ENCODE peak calls at places on chromosomes 12 and 14, in four cellular contexts. R, Q, W and C are unnamed samples.

GRCh38 chr14:31125231-31125630 is 82.4 kb downstream of the HECTD1 start:
- DNase-seq in R (no peak), Q (no peak), W (no peak), C (no peak)

GRCh38 chr14:50396636-50397460 is at the start of gene CDKL1:
- DNase-seq in R (peak), Q (peak), W (peak), C (peak)

GRCh38 chr12:70555081-70555480 is 82.1 kb downstream of the PTPRB start:
- DNase-seq in R (no peak), Q (no peak), W (no peak), C (no peak)

GRCh38 chr12:93229494-93230310 is 148.0 kb upstream of the NUDT4 start:
- DNase-seq in R (no peak), Q (no peak), W (no peak), C (no peak)

GRCh38 chr14:96638041-96638855 is 136.1 kb downstream of the PAPOLA start:
- DNase-seq in R (no peak), Q (no peak), W (no peak), C (peak)

GRCh38 chr14:77782202-77782601 is 17.7 kb upstream of the ADCK1 start:
- DNase-seq in R (no peak), Q (no peak), W (no peak), C (no peak)

GRCh38 chr12:122946690-122947271 is 19.5 kb downstream of the ABCB9 start:
- DNase-seq in R (peak), Q (peak), W (peak), C (peak)

GRCh38 chr14:102772781-102773570 is 4.3 kb upstream of the TRAF3 start:
- DNase-seq in R (no peak), Q (no peak), W (no peak), C (no peak)

GRCh38 chr14:74572829-74573360 is 39.1 kb downstream of the LTBP2 start:
- DNase-seq in R (no peak), Q (peak), W (no peak), C (no peak)

GRCh38 chr14:22505751-22506710 is 83.0 kb downstream of the DAD1 start:
- DNase-seq in R (no peak), Q (no peak), W (no peak), C (no peak)

GRCh38 chr14:74960702-74961101 is 5.3 kb upstream of the PGF start:
- DNase-seq in R (no peak), Q (no peak), W (no peak), C (no peak)

GRCh38 chr12:92147491-92147890 is 1.8 kb upstream of the BTG1 start:
- DNase-seq in R (no peak), Q (no peak), W (no peak), C (no peak)

GRCh38 chr14:77037886-77038511 is 9.5 kb upstream of the IRF2BPL start:
- DNase-seq in R (no peak), Q (no peak), W (no peak), C (no peak)

GRCh38 chr14:48672506-48672905 is 913.7 kb downstream of the RPS29 start:
- DNase-seq in R (no peak), Q (no peak), W (no peak), C (no peak)

GRCh38 chr12:90250766-90251165 is 542.1 kb upstream of the ATP2B1 start:
- DNase-seq in R (no peak), Q (peak), W (no peak), C (peak)

GRCh38 chr14:68675233-68675577 is 117.7 kb downstream of the ZFP36L1 start:
- DNase-seq in R (peak), Q (no peak), W (no peak), C (no peak)

GRCh38 chr14:102592969-102593840 is 756 bp downstream of the RCOR1 start:
- DNase-seq in R (peak), Q (peak), W (peak), C (peak)

GRCh38 chr14:67982711-67983608 is 163.4 kb downstream of the RAD51B start:
- DNase-seq in R (no peak), Q (no peak), W (no peak), C (no peak)

GRCh38 chr12:99752740-99753139 is 105.2 kb downstream of the GARIN6 start:
- DNase-seq in R (no peak), Q (no peak), W (no peak), C (no peak)

GRCh38 chr14:65817011-65817410 is 404.5 kb downstream of the FUT8 start:
- DNase-seq in R (no peak), Q (no peak), W (no peak), C (no peak)

GRCh38 chr14:56118611-56119181 is 485 bp downstream of the PELI2 start:
- DNase-seq in R (no peak), Q (peak), W (no peak), C (no peak)

GRCh38 chr12:110249105-110249504 is 31.9 kb upstream of the ATP2A2 start:
- DNase-seq in R (no peak), Q (peak), W (no peak), C (no peak)

GRCh38 chr12:49810159-49810459 is 18.1 kb downstream of the NCKAP5L start:
- DNase-seq in R (no peak), Q (no peak), W (peak), C (no peak)

GRCh38 chr12:49811136-49811535 is 17.1 kb downstream of the NCKAP5L start:
- DNase-seq in R (peak), Q (no peak), W (peak), C (peak)

GRCh38 chr12:49808686-49809368 is 19.4 kb downstream of the NCKAP5L start:
- DNase-seq in R (peak), Q (peak), W (peak), C (no peak)

GRCh38 chr12:49807991-49808580 is 20.1 kb downstream of the NCKAP5L start:
- DNase-seq in R (peak), Q (no peak), W (peak), C (peak)

GRCh38 chr12:49809369-49810158 is 18.6 kb downstream of the NCKAP5L start:
- DNase-seq in R (peak), Q (peak), W (peak), C (no peak)
- TF ChIP-seq POLR2A in R (no peak), Q (no peak), W (no peak), C (no peak)

DNA sequence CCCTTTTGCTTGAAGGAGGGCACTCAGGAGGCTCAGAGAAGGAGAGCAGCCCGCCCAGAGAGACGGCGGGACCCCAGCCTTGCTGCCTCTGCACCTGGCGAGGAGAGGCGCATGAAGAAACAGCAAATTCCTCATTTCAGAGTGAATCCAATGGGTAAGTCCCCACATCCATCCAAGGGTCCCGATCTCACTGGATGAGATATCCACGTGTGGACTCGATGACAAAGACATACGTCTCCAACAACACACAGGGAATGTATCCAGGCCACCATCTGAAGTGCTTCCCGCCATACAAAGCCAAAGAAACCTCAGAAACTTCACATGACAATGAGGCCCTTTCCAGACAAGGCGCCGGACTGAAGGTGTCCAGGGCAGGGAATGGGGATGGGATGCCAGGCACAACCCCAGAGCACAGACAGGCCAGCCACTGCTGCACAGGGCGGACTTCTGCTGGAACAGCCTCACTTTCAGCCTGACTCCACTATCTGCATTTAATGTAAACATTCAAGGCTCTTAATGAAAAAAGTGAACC is 14.5 kb downstream of the CCDC88C start:
- DNase-seq in R (no peak), Q (no peak), W (no peak), C (no peak)
- H3K4me3 ChIP-seq in R (no peak), Q (no peak), W (no peak), C (no peak)

DNA sequence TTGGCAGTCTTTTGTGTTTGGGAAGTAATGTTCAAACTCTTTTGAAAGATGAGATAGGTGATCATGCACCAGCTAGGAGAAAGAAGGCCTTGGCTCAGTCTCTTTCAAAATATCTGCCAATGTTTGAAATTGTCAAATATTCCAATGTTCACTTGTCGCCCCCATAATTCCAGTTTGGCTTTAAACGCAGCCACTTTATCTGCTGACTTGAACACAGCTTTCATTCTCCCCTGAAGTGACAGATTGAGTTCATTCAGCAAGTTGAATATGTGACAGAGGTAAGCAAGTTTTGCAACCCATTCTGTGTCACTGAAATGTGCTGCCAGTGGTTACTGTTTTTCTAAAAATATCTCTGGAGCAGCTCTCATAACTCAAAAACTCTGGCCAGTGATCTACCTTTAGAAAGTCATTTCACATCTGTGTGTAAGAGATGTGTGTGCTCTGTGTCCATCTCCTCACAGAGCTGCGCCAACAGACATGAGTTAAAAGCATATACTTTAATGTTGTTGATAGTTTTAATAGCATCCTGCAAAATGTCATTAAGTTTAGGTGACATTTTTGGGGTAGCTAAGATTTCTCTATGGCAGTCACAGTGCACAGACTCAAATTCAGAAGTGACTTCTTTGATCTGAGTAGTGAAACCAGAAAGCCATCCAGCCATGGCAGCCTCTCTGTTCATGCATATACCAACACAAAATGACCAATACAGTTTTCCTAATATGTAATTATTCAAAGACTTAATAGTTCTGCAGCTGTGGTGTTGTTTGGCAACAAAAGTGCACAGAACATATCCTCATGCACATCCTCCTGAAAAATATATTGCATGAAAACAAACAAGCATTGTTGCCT is 614.3 kb upstream of the MIS18BP1 start:
- DNase-seq in R (no peak), Q (no peak), W (no peak), C (no peak)
- TF ChIP-seq CTCF in R (no peak), Q (no peak), W (no peak), C (no peak)

DNA sequence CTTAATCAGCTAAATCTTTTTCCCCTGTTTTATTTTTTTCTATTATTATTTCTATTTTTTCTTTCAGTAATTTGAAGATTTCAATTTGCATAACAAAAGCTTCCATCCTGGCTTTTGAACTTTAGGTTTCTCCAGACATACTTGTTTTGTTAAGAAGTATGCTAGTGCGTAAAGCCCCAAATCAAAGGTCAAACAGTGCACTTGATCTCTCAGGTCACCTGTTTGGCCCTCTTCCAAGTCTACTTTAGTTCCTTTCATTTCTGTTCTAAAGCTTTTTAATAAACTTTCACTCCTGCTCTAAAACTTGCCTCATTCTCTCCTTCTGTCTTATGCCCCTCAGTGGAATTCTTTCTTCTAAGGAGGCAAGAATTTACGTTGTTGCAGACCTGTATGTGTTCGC is 54.6 kb upstream of the ATXN7L3B start:
- DNase-seq in R (no peak), Q (no peak), W (no peak), C (no peak)
- TF ChIP-seq POLR2A in R (no peak), Q (no peak), W (no peak), C (no peak)

GRCh38 chr12:74171478-74171909 is 366.1 kb upstream of the ATXN7L3B start:
- DNase-seq in R (no peak), Q (no peak), W (no peak), C (no peak)
- H3K4me3 ChIP-seq in R (no peak), Q (no peak), W (no peak), C (no peak)